ENCODE peak calls at places on chromosome 22, in four cellular contexts. J is IMR-90, E is body of pancreas, N is heart left ventricle. R is an unnamed sample.
A peak's percentile ranks its signal among the peaks of the same experiment; 100 is the strongest.

GRCh38 chr22:33597274-33597985 is 322.8 kb downstream of the LARGE1 start:
- DNase-seq in J (no peak), E (no peak), N (no peak), R (no peak)

GRCh38 chr22:38429460-38430128 is 25.4 kb downstream of the KCNJ4 start:
- DNase-seq in J (peak; percentile 13), E (no peak), N (no peak), R (no peak)

GRCh38 chr22:35301370-35301874 is 1.7 kb downstream of the TOM1 start:
- DNase-seq in J (peak; percentile 96), E (peak; percentile 71), N (no peak), R (peak; percentile 71)

GRCh38 chr22:48485144-48486135 is 1342.2 kb downstream of the BRD1 start:
- DNase-seq in J (no peak), E (no peak), N (no peak), R (no peak)

GRCh38 chr22:47570851-47571250 is 808.4 kb downstream of the TBC1D22A start:
- DNase-seq in J (no peak), E (no peak), N (no peak), R (peak; percentile 12)

GRCh38 chr22:38461414-38462081 is 6.3 kb upstream of the KDELR3 start:
- DNase-seq in J (peak; percentile 81), E (peak; percentile 87), N (peak; percentile 88), R (peak; percentile 57)

GRCh38 chr22:17237031-17237668 is 17.9 kb upstream of the ADA2 start:
- DNase-seq in J (no peak), E (no peak), N (no peak), R (no peak)

GRCh38 chr22:37609240-37610152 is 862 bp downstream of the GGA1 start:
- DNase-seq in J (no peak), E (no peak), N (peak; percentile 53), R (no peak)

GRCh38 chr22:33706100-33706499 is 214.2 kb downstream of the LARGE1 start:
- DNase-seq in J (no peak), E (no peak), N (no peak), R (no peak)

GRCh38 chr22:41939981-41940852 is 6.7 kb downstream of the CENPM start:
- DNase-seq in J (no peak), E (peak; percentile 53), N (no peak), R (no peak)

GRCh38 chr22:17370036-17370765 is 941 bp downstream of the CECR2 start:
- DNase-seq in J (no peak), E (no peak), N (peak; percentile 67), R (peak; percentile 41)

GRCh38 chr22:50731811-50732624 is 6.0 kb upstream of the ACR start:
- DNase-seq in J (peak; percentile 31), E (peak; percentile 25), N (peak; percentile 64), R (peak; percentile 57)

GRCh38 chr22:28116261-28116673 is 197.2 kb upstream of the PITPNB start:
- DNase-seq in J (peak; percentile 90), E (peak; percentile 67), N (no peak), R (no peak)

GRCh38 chr22:28855355-28856094 is 27.8 kb upstream of the ZNRF3 start:
- DNase-seq in J (peak; percentile 78), E (peak; percentile 67), N (no peak), R (no peak)

GRCh38 chr22:47298017-47298820 is 535.8 kb downstream of the TBC1D22A start:
- DNase-seq in J (no peak), E (no peak), N (peak; percentile 24), R (no peak)

GRCh38 chr22:24140357-24140756 is 40.9 kb upstream of the SUSD2 start:
- DNase-seq in J (peak; percentile 40), E (no peak), N (no peak), R (no peak)

GRCh38 chr22:29245626-29246385 is 22.0 kb downstream of the RHBDD3 start:
- DNase-seq in J (peak; percentile 54), E (peak; percentile 76), N (peak; percentile 81), R (peak; percentile 67)

GRCh38 chr22:49848690-49849160 is 4.9 kb upstream of the ZBED4 start:
- DNase-seq in J (no peak), E (no peak), N (no peak), R (no peak)

GRCh38 chr22:28229566-28230483 is 310.8 kb upstream of the PITPNB start:
- DNase-seq in J (peak; percentile 62), E (no peak), N (no peak), R (no peak)

GRCh38 chr22:48492371-48493320 is 1335.0 kb downstream of the BRD1 start:
- DNase-seq in J (peak; percentile 57), E (peak; percentile 73), N (peak; percentile 66), R (peak; percentile 61)

GRCh38 chr22:39135092-39135896 is 17.2 kb downstream of the CBX7 start:
- DNase-seq in J (no peak), E (peak; percentile 22), N (peak; percentile 74), R (no peak)

GRCh38 chr22:33854724-33855123 is 65.6 kb downstream of the LARGE1 start:
- DNase-seq in J (no peak), E (no peak), N (no peak), R (no peak)

GRCh38 chr22:50627452-50627913 is 469 bp downstream of the ARSA start:
- DNase-seq in J (no peak), E (no peak), N (no peak), R (no peak)

GRCh38 chr22:50503475-50504145 is 3.9 kb downstream of the LMF2 start:
- DNase-seq in J (no peak), E (no peak), N (peak; percentile 60), R (no peak)

GRCh38 chr22:38782402-38783094 is 11.4 kb downstream of the DNAL4 start:
- DNase-seq in J (peak; percentile 38), E (no peak), N (peak; percentile 54), R (no peak)

GRCh38 chr22:35335936-35336781 is 36.5 kb downstream of the TOM1 start:
- DNase-seq in J (no peak), E (peak; percentile 88), N (no peak), R (no peak)

GRCh38 chr22:39138357-39138997 is 14.0 kb downstream of the CBX7 start:
- DNase-seq in J (no peak), E (no peak), N (no peak), R (no peak)

DNA sequence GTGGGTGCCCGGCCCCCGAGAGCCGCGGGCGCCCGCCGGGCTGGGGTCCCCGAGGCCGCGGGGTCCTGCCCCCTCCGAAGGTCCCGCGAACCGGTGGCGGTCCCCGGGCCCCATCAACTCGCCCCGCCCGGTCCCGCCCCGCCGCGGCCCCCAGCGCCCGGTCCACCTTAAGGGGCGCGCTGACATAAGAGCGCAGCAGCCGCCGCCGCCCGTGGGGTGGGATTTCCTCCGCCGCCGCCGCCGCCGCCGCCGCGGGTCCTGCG is at the start of gene ZDHHC8:
- DNase-seq in J (no peak), E (no peak), N (no peak), R (no peak)
- H3K27ac ChIP-seq in J (peak within 1 kb of the TSS; percentile 81), E (peak within 1 kb of the TSS; percentile 94), N (peak within 1 kb of the TSS; percentile 98), R (peak within 1 kb of the TSS; percentile 69)

GRCh38 chr22:43945632-43946390 is 9.4 kb upstream of the SAMM50 start:
- DNase-seq in J (peak; percentile 59), E (peak; percentile 68), N (peak; percentile 73), R (peak; percentile 73)

GRCh38 chr22:43951391-43951790 is 3.9 kb upstream of the SAMM50 start:
- DNase-seq in J (no peak), E (no peak), N (no peak), R (no peak)

GRCh38 chr22:43946391-43946680 is 8.9 kb upstream of the SAMM50 start:
- DNase-seq in J (no peak), E (no peak), N (no peak), R (no peak)

GRCh38 chr22:43951966-43952365 is 3.3 kb upstream of the SAMM50 start:
- DNase-seq in J (no peak), E (no peak), N (no peak), R (no peak)

DNA sequence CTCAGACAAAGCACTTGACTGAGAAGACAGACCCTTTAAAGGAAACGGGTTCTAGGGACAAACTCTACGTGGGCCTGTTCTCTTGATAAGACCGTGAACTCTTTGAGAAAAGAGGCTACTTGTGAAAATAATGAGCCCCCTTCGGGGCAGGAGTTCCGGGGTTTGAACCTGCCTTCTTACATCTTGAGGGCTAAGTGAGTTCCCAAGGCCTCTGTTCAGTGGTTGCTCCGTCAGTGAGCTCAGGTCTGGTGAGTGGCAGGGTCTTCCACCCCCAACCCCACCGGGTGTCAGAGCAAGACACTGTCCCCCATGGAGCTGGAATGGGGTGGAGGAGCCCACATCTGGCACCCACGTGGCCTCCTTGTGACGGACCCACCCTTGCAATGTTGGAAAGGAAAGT is 6.4 kb upstream of the SAMM50 start:
- DNase-seq in J (no peak), E (no peak), N (no peak), R (no peak)
- H3K27me3 ChIP-seq in J (no peaks in the 10 kb centered on the region), E (no peaks in the 10 kb centered on the region), N (no peaks in the 10 kb centered on the region), R (no peaks in the 10 kb centered on the region)

GRCh38 chr22:30636226-30637077 is 871 bp downstream of the SLC35E4 start:
- DNase-seq in J (no peak), E (peak; percentile 38), N (no peak), R (peak; percentile 35)

GRCh38 chr22:30637701-30638114 is 2.1 kb downstream of the SLC35E4 start:
- DNase-seq in J (no peak), E (no peak), N (no peak), R (no peak)

GRCh38 chr22:30634477-30635233 is 926 bp upstream of the SLC35E4 start:
- DNase-seq in J (peak; percentile 89), E (peak; percentile 80), N (peak; percentile 93), R (peak; percentile 85)

GRCh38 chr22:30640361-30640760 is 4.8 kb downstream of the SLC35E4 start:
- DNase-seq in J (no peak), E (no peak), N (no peak), R (no peak)

DNA sequence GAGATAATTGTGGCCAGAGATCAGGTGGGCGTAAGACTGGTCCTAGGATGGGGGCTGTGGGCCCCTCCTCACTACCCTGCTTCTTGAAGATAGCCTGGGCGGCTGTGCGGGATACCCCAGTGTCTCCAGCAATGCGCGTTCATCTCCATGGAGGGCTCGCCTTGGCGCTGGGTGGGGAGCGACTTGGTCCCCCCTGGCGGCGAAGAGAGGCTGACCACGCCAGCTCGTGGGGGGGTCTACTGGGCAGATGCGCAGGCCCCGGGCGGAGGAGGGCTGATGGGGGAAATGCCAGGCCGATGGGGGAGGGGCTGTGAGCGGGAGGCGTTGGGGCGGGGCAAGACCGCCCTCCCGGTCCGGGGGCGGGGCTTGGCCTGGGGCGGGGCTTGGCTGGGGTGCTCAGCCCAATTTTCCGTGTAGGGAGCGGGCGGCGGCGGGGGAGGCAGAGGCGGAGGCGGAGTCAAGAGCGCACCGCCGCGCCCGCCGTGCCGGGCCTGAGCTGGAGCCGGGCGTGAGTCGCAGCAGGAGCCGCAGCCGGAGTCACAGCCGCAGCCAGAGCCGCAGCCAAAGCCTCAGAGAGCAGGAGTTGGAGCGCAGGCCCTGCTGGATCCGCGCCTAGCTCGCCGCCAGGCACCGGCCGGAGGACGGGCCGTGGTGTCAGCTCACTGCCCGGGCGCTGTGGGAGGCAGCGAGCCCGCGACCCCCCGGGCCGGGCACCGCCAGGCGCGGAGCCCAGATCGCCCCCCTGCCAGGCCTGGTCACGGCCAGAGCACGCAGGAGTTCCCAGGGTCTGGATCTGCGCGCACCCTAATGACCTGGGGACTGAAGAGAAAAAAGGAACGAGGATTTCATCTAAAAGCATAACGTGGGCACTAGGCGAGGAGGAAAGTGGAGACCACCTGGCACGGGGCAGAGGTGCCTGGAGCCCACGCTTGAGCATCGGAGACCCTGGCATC is at the start of gene SLC35E4:
- DNase-seq in J (peak; percentile 86), E (peak; percentile 94), N (peak; percentile 98), R (peak; percentile 97)
- TF ChIP-seq POLR2A in J (peak; percentile 51), E (peak; percentile 81), N (peak; percentile 2), R (peak; percentile 59)

DNA sequence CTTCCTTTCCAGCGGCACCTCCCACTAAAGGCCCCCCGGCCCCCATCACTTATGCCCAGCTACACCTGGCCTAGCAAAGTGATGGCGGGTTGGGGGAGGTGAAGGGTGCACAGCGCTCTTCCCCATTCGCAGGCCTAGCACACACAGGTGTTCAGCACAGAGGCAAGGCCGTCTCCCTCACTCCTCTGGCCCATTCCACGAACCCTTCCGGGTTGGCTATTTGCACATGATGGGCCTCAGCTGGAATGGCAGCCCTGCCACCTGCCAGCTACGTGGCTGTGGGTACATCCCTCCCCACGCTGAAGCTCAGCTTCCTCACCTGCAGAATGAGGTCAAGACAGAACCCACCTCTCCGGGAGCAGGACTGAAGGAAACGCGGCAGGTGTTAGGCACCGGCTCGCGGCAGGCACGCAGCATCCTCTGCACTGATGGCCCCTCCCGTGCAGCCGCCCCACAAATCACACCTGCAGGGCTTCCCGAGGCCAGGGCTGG is 4.8 kb downstream of the KIAA0930 start:
- DNase-seq in J (no peak), E (no peak), N (no peak), R (no peak)
- H3K27ac ChIP-seq in J (no peak overlapping the region), E (peak overlapping the region; percentile 21), N (no peak overlapping the region), R (no peak overlapping the region)